ENCODE peak calls at places on chromosomes 2 and 18, in seven cellular contexts. D is kidney epithelial cell; E is CD8-positive, alpha-beta T cell; V is LoVo; N is psoas muscle; I is M059J; P is fibroblast of the aortic adventitia. A is an unnamed sample.

GRCh38 chr2:118102433-118103082 is 14.3 kb downstream of the INSIG2 start:
- DNase-seq in I (peak), E (no peak), V (no peak), P (peak), D (no peak), N (no peak), A (peak)

GRCh38 chr2:179422037-179422643 is 157.5 kb upstream of the SESTD1 start:
- DNase-seq in N (peak), V (peak), E (peak), I (peak), P (peak), D (peak), A (peak)

GRCh38 chr2:43424262-43425207 is 171.3 kb downstream of the THADA start:
- DNase-seq in D (no peak), N (no peak), E (no peak), V (no peak), P (peak), I (peak), A (peak)

GRCh38 chr2:131646669-131647297 is 119.1 kb downstream of the CCDC74A start:
- DNase-seq in E (no peak), D (no peak), N (no peak), P (no peak), I (no peak), V (no peak), A (no peak)

GRCh38 chr2:208062113-208062512 is 36.8 kb upstream of the PLEKHM3 start:
- DNase-seq in D (no peak), V (peak), E (peak), N (no peak), I (peak), P (peak), A (peak)

GRCh38 chr18:74370163-74370562 is 54.5 kb downstream of the C18orf63 start:
- DNase-seq in E (no peak), N (no peak), D (no peak), V (no peak), P (no peak), I (no peak), A (peak)

GRCh38 chr18:74499633-74500032 is 3.5 kb downstream of the CNDP2 start:
- DNase-seq in P (peak), I (peak), E (peak), D (no peak), N (peak), V (peak), A (peak)

GRCh38 chr2:12619975-12620374 is 96.8 kb upstream of the TRIB2 start:
- DNase-seq in I (peak), E (no peak), V (peak), P (peak), N (peak), D (peak), A (peak)

GRCh38 chr2:17892726-17893534 is 14.5 kb downstream of the KCNS3 start:
- DNase-seq in I (peak), E (no peak), V (no peak), N (no peak), D (no peak), P (no peak), A (no peak)

GRCh38 chr2:235614900-235615712 is 121.3 kb downstream of the AGAP1 start:
- DNase-seq in E (no peak), I (peak), N (peak), D (no peak), P (peak), V (no peak), A (peak)

GRCh38 chr2:15914981-15915380 is 25.4 kb upstream of the MYCN start:
- DNase-seq in D (no peak), N (no peak), V (no peak), I (no peak), P (no peak), E (no peak), A (no peak)

GRCh38 chr2:46041434-46041833 is 255.8 kb upstream of the EPAS1 start:
- DNase-seq in V (no peak), D (no peak), E (no peak), N (no peak), I (no peak), P (peak), A (no peak)

GRCh38 chr18:32368170-32368569 is 102.5 kb downstream of the GAREM1 start:
- DNase-seq in N (no peak), V (peak), P (no peak), D (no peak), I (no peak), E (no peak), A (peak)

GRCh38 chr2:136378712-136379595 is 261.0 kb upstream of the CXCR4 start:
- DNase-seq in I (peak), V (peak), E (peak), N (peak), P (peak), D (peak), A (peak)

GRCh38 chr2:168568476-168569227 is 112.6 kb downstream of the CERS6 start:
- DNase-seq in P (no peak), D (no peak), E (no peak), N (no peak), V (no peak), I (no peak), A (no peak)

GRCh38 chr2:143579456-143579855 is 450.2 kb downstream of the ARHGAP15 start:
- DNase-seq in V (no peak), D (no peak), P (no peak), I (no peak), E (no peak), N (no peak), A (no peak)

GRCh38 chr2:98911376-98912154 is 24.5 kb downstream of the CRACDL start:
- DNase-seq in N (no peak), I (peak), E (no peak), V (no peak), P (no peak), D (peak), A (peak)

GRCh38 chr18:23943903-23944624 is 70.5 kb upstream of the TTC39C start:
- DNase-seq in N (no peak), D (no peak), I (peak), V (no peak), E (no peak), P (peak), A (peak)

GRCh38 chr2:195734395-195734794 is 77.4 kb downstream of the SLC39A10 start:
- DNase-seq in V (no peak), N (no peak), D (no peak), E (no peak), P (no peak), I (no peak), A (no peak)

GRCh38 chr2:224909885-224910517 is 132.3 kb downstream of the DOCK10 start:
- DNase-seq in I (peak), P (peak), E (peak), V (no peak), N (peak), D (peak), A (peak)

GRCh38 chr2:12935726-12936125 is 219.0 kb downstream of the TRIB2 start:
- DNase-seq in E (no peak), D (no peak), N (no peak), V (no peak), I (no peak), P (no peak), A (no peak)

GRCh38 chr2:221926327-221926726 is 354.2 kb upstream of the EPHA4 start:
- DNase-seq in V (no peak), E (no peak), I (no peak), P (no peak), D (no peak), N (no peak), A (no peak)

GRCh38 chr2:179447839-179448447 is 183.3 kb upstream of the SESTD1 start:
- DNase-seq in P (no peak), E (no peak), V (no peak), D (no peak), N (no peak), I (no peak), A (peak)

GRCh38 chr2:46010925-46011490 is 286.2 kb upstream of the EPAS1 start:
- DNase-seq in I (peak), P (peak), V (peak), D (no peak), N (no peak), E (no peak), A (peak)

GRCh38 chr2:11560806-11561205 is 27.0 kb downstream of the GREB1 start:
- DNase-seq in V (no peak), E (no peak), N (no peak), I (no peak), P (no peak), D (no peak), A (no peak)

GRCh38 chr2:98070081-98070480 is 16.9 kb upstream of the VWA3B start:
- DNase-seq in P (no peak), N (no peak), D (no peak), V (no peak), E (no peak), I (no peak), A (no peak)

GRCh38 chr18:21305621-21306020 is 63.6 kb downstream of the GREB1L start:
- DNase-seq in P (no peak), N (no peak), E (no peak), D (no peak), V (no peak), I (no peak), A (no peak)

GRCh38 chr2:169452080-169452479 is 27.2 kb upstream of the BBS5 start:
- DNase-seq in I (peak), E (no peak), V (peak), N (no peak), P (peak), D (no peak), A (peak)

GRCh38 chr2:17918789-17919188 is 40.3 kb downstream of the KCNS3 start:
- DNase-seq in N (no peak), E (no peak), V (no peak), P (no peak), I (no peak), D (no peak), A (no peak)

GRCh38 chr2:8575011-8575750 is 106.7 kb upstream of the ID2 start:
- DNase-seq in D (no peak), E (peak), I (no peak), P (no peak), V (no peak), N (no peak), A (peak)

GRCh38 chr18:58784601-58785137 is 80.0 kb upstream of the ZNF532 start:
- DNase-seq in N (no peak), I (peak), E (no peak), D (no peak), P (no peak), V (no peak), A (no peak)

GRCh38 chr2:106232633-106233032 is 38.5 kb upstream of the UXS1 start:
- DNase-seq in D (no peak), I (no peak), P (no peak), V (no peak), N (no peak), E (no peak), A (no peak)

GRCh38 chr2:150752229-150752628 is 264.8 kb upstream of the RND3 start:
- DNase-seq in N (no peak), P (no peak), V (no peak), D (no peak), E (no peak), I (no peak), A (no peak)

GRCh38 chr2:221606369-221606768 is 34.3 kb upstream of the EPHA4 start:
- DNase-seq in I (no peak), V (no peak), D (no peak), P (no peak), N (no peak), E (no peak), A (no peak)

GRCh38 chr2:234686088-234686890 is 189.4 kb upstream of the ARL4C start:
- DNase-seq in D (peak), V (peak), N (no peak), P (peak), E (no peak), I (peak), A (no peak)

GRCh38 chr2:36492216-36492945 is 105.6 kb downstream of the FEZ2 start:
- DNase-seq in V (no peak), D (no peak), E (no peak), I (peak), P (no peak), N (no peak), A (no peak)

GRCh38 chr2:81853331-81853730 is 1548.8 kb upstream of the LRRTM1 start:
- DNase-seq in N (no peak), V (no peak), E (no peak), P (no peak), I (peak), D (no peak), A (no peak)

GRCh38 chr2:231425811-231426703 is 30.5 kb downstream of the B3GNT7 start:
- DNase-seq in N (no peak), V (peak), D (no peak), E (peak), I (peak), P (no peak), A (no peak)

GRCh38 chr2:201235865-201236811 is 24.2 kb upstream of the CASP8 start:
- DNase-seq in D (no peak), E (peak), V (peak), N (peak), I (peak), P (peak), A (peak)